ENCODE peak calls at places on chromosomes 16 and 17, in seven cellular contexts. U is H9, P is H1, K is IMR-90, Y is mesenchymal stem cell, W is neuronal stem cell, Z is trophoblast cell. J is an unnamed sample.

GRCh38 chr16:66269631-66270332 is 96.7 kb upstream of the CDH5 start:
- DNase-seq in Y (no peak), Z (no peak), P (no peak), K (no peak), W (no peak), U (peak; percentile 47), J (peak; percentile 82)

GRCh38 chr16:3009568-3010390 is 2.9 kb upstream of the CLDN9 start:
- DNase-seq in P (peak; percentile 88), U (peak; percentile 97), W (no peak), K (peak; percentile 9), Y (peak; percentile 30), Z (peak; percentile 96), J (peak; percentile 97)

GRCh38 chr17:27577124-27577761 is 53.7 kb upstream of the LGALS9 start:
- DNase-seq in K (peak; percentile 82), Y (peak; percentile 74), W (no peak), Z (peak; percentile 94), P (peak; percentile 52), U (peak; percentile 57), J (peak; percentile 81)

GRCh38 chr17:32878211-32878610 is 1.3 kb upstream of the MYO1D start:
- DNase-seq in W (no peak), U (no peak), K (peak; percentile 32), Y (no peak), Z (no peak), P (no peak), J (no peak)

GRCh38 chr16:89281189-89281577 is 63.7 kb downstream of the ZNF778 start:
- DNase-seq in P (no peak), K (no peak), Y (no peak), W (no peak), Z (no peak), U (no peak), J (no peak)

GRCh38 chr17:73827627-73828241 is 183.5 kb upstream of the SDK2 start:
- DNase-seq in K (no peak), U (peak; percentile 74), P (no peak), Z (no peak), W (no peak), Y (no peak), J (peak; percentile 92)

GRCh38 chr16:884232-884631 is 83.7 kb upstream of the GNG13 start:
- DNase-seq in Z (no peak), K (no peak), P (no peak), Y (no peak), W (no peak), U (no peak), J (no peak)

GRCh38 chr17:68011199-68011665 is 15.0 kb upstream of the C17orf58 start:
- DNase-seq in Z (peak; percentile 79), P (peak; percentile 92), Y (peak; percentile 38), U (peak; percentile 90), W (peak; percentile 23), K (no peak), J (peak; percentile 70)

GRCh38 chr17:79077587-79077986 is 3.0 kb downstream of the ENGASE start:
- DNase-seq in K (no peak), Y (no peak), U (no peak), P (no peak), Z (no peak), W (no peak), J (no peak)

GRCh38 chr17:80782536-80783427 is 208.9 kb upstream of the CHMP6 start:
- DNase-seq in W (no peak), Z (peak; percentile 61), P (no peak), U (peak; percentile 40), K (peak; percentile 59), Y (peak; percentile 93), J (peak; percentile 65)

GRCh38 chr17:12180644-12181261 is 160.1 kb downstream of the MAP2K4 start:
- DNase-seq in Z (peak; percentile 79), W (peak; percentile 52), Y (peak; percentile 57), U (no peak), K (peak; percentile 79), P (no peak), J (peak; percentile 51)

GRCh38 chr17:63543822-63544420 is 6.4 kb upstream of the DCAF7 start:
- DNase-seq in U (peak; percentile 44), Y (no peak), K (no peak), P (no peak), W (no peak), Z (no peak), J (no peak)

GRCh38 chr17:27756467-27757371 is 43.6 kb downstream of the NOS2 start:
- DNase-seq in Y (peak; percentile 30), U (peak; percentile 72), W (peak; percentile 54), P (peak; percentile 86), Z (peak; percentile 85), K (peak; percentile 30), J (peak; percentile 38)

GRCh38 chr17:79262624-79263023 is 188.0 kb downstream of the ENGASE start:
- DNase-seq in Y (no peak), U (no peak), W (no peak), P (no peak), K (no peak), Z (no peak), J (no peak)

GRCh38 chr16:67342616-67343015 is 16.0 kb downstream of the LRRC36 start:
- DNase-seq in U (no peak), K (no peak), Z (no peak), P (no peak), W (no peak), Y (no peak), J (no peak)

GRCh38 chr16:5349661-5350060 is 252.1 kb upstream of the EEF2KMT start:
- DNase-seq in Z (no peak), W (no peak), K (no peak), Y (no peak), P (no peak), U (peak; percentile 40), J (peak; percentile 22)

GRCh38 chr17:30520436-30520835 is 43.2 kb downstream of the GOSR1 start:
- DNase-seq in U (no peak), W (no peak), P (no peak), K (peak; percentile 63), Z (no peak), Y (peak; percentile 43), J (no peak)

GRCh38 chr16:88384222-88385111 is 1.7 kb downstream of the ZNF469 start:
- DNase-seq in P (no peak), W (no peak), Z (no peak), K (no peak), Y (no peak), U (no peak), J (no peak)

GRCh38 chr17:33942414-33942813 is 312.7 kb upstream of the CCL2 start:
- DNase-seq in P (no peak), K (no peak), Z (no peak), W (no peak), U (no peak), Y (no peak), J (no peak)

GRCh38 chr17:49338883-49339282 is 23.2 kb downstream of the ZNF652 start:
- DNase-seq in Y (peak; percentile 16), W (no peak), K (no peak), P (no peak), Z (no peak), U (no peak), J (peak; percentile 15)

GRCh38 chr16:27270389-27270788 is 1.8 kb upstream of the NSMCE1 start:
- DNase-seq in Z (no peak), Y (no peak), U (no peak), P (no peak), W (no peak), K (no peak), J (no peak)

GRCh38 chr17:72171703-72172670 is 51.2 kb downstream of the SOX9 start:
- DNase-seq in Z (no peak), W (no peak), Y (no peak), P (no peak), U (no peak), K (no peak), J (no peak)

GRCh38 chr16:11101695-11102522 is 154.1 kb downstream of the SOCS1 start:
- DNase-seq in Y (peak; percentile 57), P (no peak), Z (peak; percentile 54), U (no peak), W (no peak), K (peak; percentile 94), J (no peak)

GRCh38 chr16:57277586-57277985 is 6.9 kb downstream of the PLLP start:
- DNase-seq in W (no peak), Z (peak; percentile 93), K (peak; percentile 60), Y (peak; percentile 60), U (no peak), P (no peak), J (no peak)

DNA sequence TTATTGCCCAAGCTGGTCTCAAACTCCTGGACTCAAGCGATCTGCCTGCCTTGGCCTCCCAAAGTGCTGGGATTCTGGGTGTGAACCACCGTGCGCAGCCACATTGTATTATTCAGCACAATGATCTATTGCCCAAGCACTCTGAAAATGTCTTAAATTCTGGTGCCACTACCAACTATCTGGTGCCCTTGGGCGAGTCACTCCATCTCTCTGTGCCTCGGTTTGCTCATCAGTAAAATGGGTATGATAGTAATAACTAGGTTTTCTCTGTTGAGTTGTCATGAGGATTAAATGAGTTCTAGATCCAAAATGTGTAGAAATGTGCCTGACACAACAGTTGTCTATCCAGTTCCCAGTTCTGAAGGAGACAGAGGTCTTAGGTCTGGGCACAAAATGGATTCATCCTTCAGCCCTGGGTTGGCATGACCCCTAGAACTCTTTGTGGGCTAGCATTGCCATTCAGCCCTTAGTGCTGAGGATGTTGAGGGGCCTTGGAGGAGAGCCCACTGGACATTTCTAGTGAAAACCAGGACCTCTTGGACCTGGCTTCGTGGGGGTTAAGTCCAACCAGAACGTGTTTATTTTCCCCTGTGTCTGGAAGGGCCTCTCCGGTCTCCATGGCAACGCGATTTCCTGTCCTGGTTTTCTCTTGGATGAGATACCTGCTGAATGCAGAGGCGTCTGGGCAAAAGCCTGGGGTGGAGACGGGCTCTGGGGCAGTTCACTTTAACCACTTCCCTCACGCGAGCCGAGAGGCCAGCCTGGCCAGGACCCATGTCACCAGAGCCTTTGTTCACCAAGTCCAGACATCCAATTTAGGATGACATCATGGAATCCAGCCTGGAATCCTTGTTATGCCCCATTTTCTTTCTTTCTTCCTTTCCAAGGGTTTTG is 43.7 kb upstream of the TNRC6A start:
- DNase-seq in K (peak; percentile 82), P (peak; percentile 60), W (peak; percentile 39), Y (peak; percentile 95), U (peak; percentile 74), Z (peak; percentile 52), J (peak; percentile 92)
- H3K23ac ChIP-seq in K (peak overlapping the region; percentile 77), P (no peak overlapping the region), W (no peak overlapping the region), Y (no peak overlapping the region), U (no peak overlapping the region), Z (no peak overlapping the region), J (no peak overlapping the region)

GRCh38 chr17:6476061-6476833 is 32.0 kb downstream of the PIMREG start:
- DNase-seq in Y (no peak), U (no peak), P (no peak), K (no peak), Z (peak; percentile 76), W (no peak), J (peak; percentile 76)
- H2BK5ac ChIP-seq in Y (no peak overlapping the region), U (no peak overlapping the region), P (no peak overlapping the region), K (no peak overlapping the region), Z (no peak overlapping the region), W (peak overlapping the region; percentile 79), J (no peak overlapping the region)

DNA sequence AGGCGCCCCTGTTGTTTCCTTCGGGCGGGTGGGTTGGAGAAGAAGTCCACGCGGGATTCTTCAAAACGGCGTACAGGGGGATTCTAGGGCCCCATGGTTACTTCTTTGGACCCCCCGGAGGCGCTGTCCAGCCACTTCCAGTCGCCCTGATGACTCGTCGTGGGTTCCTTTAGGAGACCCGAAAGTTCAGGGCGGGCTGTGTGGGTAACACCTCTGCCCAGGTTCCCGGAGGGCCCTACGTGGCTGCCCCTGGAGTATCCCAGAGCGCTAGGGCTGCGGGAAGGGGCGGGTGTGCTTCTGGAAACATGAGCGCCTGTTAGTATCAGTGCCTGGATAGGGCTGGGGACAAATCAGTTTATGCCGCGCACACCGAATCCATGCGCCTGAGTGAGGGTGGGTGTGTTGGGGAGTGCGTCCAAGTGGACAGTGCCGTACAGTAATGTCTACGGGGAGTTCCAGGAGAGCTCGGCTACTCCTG is 602 bp upstream of the HIC1 start:
- DNase-seq in W (no peak), Z (peak; percentile 78), K (peak; percentile 55), Y (peak; percentile 73), P (peak; percentile 74), U (peak; percentile 71), J (peak; percentile 42)
- H3K4me2 ChIP-seq in W (peak overlapping the region; percentile 81), Z (peak overlapping the region; percentile 53), K (peak overlapping the region; percentile 78), Y (peak overlapping the region; percentile 92), P (peak overlapping the region; percentile 70), U (peak overlapping the region; percentile 51), J (no peak overlapping the region)

GRCh38 chr17:41909088-41909487 is 9.7 kb downstream of the ACLY start:
- DNase-seq in W (no peak), P (no peak), Z (no peak), U (no peak), K (no peak), Y (no peak), J (no peak)
- H3K23ac ChIP-seq in W (peak overlapping the region; percentile 21), P (no peak overlapping the region), Z (no peak overlapping the region), U (no peak overlapping the region), K (no peak overlapping the region), Y (no peak overlapping the region), J (no peak overlapping the region)